ENCODE peak calls at places on chromosome 15, in ten cellular contexts. X, P, G, N, I, V, U, F, R and B are unnamed samples.

GRCh38 chr15:31332020-31332680 is 5.5 kb downstream of the KLF13 start:
- DNase-seq in R (no peak), X (no peak), U (no peak), F (no peak), V (no peak), P (no peak), I (no peak), G (no peak), N (no peak), B (peak; percentile 12)

GRCh38 chr15:40088929-40089755 is 19.5 kb downstream of the BMF start:
- DNase-seq in N (no peak), R (no peak), P (no peak), F (peak; percentile 83), X (no peak), G (no peak), I (no peak), U (no peak), V (peak; percentile 18), B (no peak)

GRCh38 chr15:41951571-41951970 is 20.8 kb downstream of the EHD4 start:
- DNase-seq in R (no peak), G (no peak), V (no peak), P (no peak), I (no peak), F (no peak), X (no peak), N (no peak), U (no peak), B (no peak)

GRCh38 chr15:94263341-94264273 is 32.2 kb downstream of the MCTP2 start:
- DNase-seq in R (no peak), F (no peak), I (no peak), G (peak; percentile 69), P (no peak), N (peak; percentile 87), X (peak; percentile 73), V (no peak), U (peak; percentile 10), B (no peak)

GRCh38 chr15:42523331-42523730 is 25.3 kb downstream of the LRRC57 start:
- DNase-seq in P (no peak), R (no peak), G (no peak), F (no peak), I (no peak), V (no peak), X (no peak), N (no peak), U (no peak), B (no peak)

GRCh38 chr15:78208887-78209645 is 25.3 kb downstream of the ACSBG1 start:
- DNase-seq in V (no peak), F (no peak), N (no peak), I (no peak), P (no peak), G (no peak), R (no peak), X (no peak), U (no peak), B (no peak)

GRCh38 chr15:56537881-56538280 is 72.9 kb upstream of the MNS1 start:
- DNase-seq in P (no peak), I (no peak), F (no peak), G (no peak), U (no peak), R (peak; percentile 41), N (no peak), V (peak; percentile 49), X (no peak), B (no peak)

GRCh38 chr15:40320931-40321371 is 2.5 kb upstream of the INAFM2 start:
- DNase-seq in X (no peak), P (peak; percentile 40), V (no peak), F (peak; percentile 70), I (peak; percentile 57), N (no peak), G (no peak), U (no peak), R (peak; percentile 38), B (peak; percentile 39)

GRCh38 chr15:49621327-49622210 is 721 bp downstream of the DTWD1 start:
- DNase-seq in V (no peak), N (no peak), X (no peak), U (no peak), F (peak; percentile 8), P (no peak), I (peak; percentile 34), G (no peak), R (no peak), B (no peak)

GRCh38 chr15:64865998-64866520 is 24.3 kb downstream of the PLEKHO2 start:
- DNase-seq in U (peak; percentile 74), G (no peak), V (peak; percentile 30), P (no peak), X (no peak), R (no peak), N (no peak), F (peak; percentile 30), I (no peak), B (no peak)

GRCh38 chr15:70250208-70251201 is 152.8 kb upstream of the TLE3 start:
- DNase-seq in G (no peak), R (no peak), U (no peak), P (no peak), I (no peak), N (no peak), V (no peak), F (no peak), X (no peak), B (no peak)